ENCODE peak calls at places on chromosomes 6 and 20, in seven cellular contexts. One of them, this sample, is unnamed.

GRCh38 chr20:597560-597959 is 12.5 kb downstream of the TCF15 start:
- DNase-seq in ovary: no peak
- DNase-seq in B cell: no peak
- DNase-seq in CD4-positive, alpha-beta memory T cell: no peak
- DNase-seq in HT1080: no peak
- DNase-seq in mesothelial cell of epicardium: no peak
- DNase-seq in EL: no peak
- DNase-seq in this sample: no peak

GRCh38 chr20:61830956-61831355 is 234.7 kb downstream of the TAF4 start:
- DNase-seq in ovary: no peak
- DNase-seq in CD4-positive, alpha-beta memory T cell: no peak
- DNase-seq in HT1080: no peak
- DNase-seq in EL: no peak
- DNase-seq in B cell: no peak
- DNase-seq in mesothelial cell of epicardium: no peak
- DNase-seq in this sample: no peak

GRCh38 chr6:13012977-13013680 is 296.6 kb downstream of the PHACTR1 start:
- DNase-seq in CD4-positive, alpha-beta memory T cell: no peak
- DNase-seq in EL: peak; percentile 12
- DNase-seq in HT1080: no peak
- DNase-seq in mesothelial cell of epicardium: peak; percentile 42
- DNase-seq in B cell: peak; percentile 42
- DNase-seq in ovary: peak; percentile 59
- DNase-seq in this sample: no peak

GRCh38 chr6:5379647-5380242 is 118.4 kb downstream of the FARS2 start:
- DNase-seq in ovary: no peak
- DNase-seq in CD4-positive, alpha-beta memory T cell: no peak
- DNase-seq in mesothelial cell of epicardium: no peak
- DNase-seq in EL: peak; percentile 49
- DNase-seq in B cell: peak; percentile 10
- DNase-seq in HT1080: peak; percentile 53
- DNase-seq in this sample: no peak

GRCh38 chr6:142856857-142857608 is 87.9 kb downstream of the HIVEP2 start:
- DNase-seq in HT1080: no peak
- DNase-seq in CD4-positive, alpha-beta memory T cell: peak; percentile 61
- DNase-seq in B cell: peak; percentile 44
- DNase-seq in ovary: no peak
- DNase-seq in mesothelial cell of epicardium: no peak
- DNase-seq in EL: no peak
- DNase-seq in this sample: no peak

GRCh38 chr6:87291879-87292278 is 30.5 kb upstream of the SMIM8 start:
- DNase-seq in CD4-positive, alpha-beta memory T cell: no peak
- DNase-seq in ovary: no peak
- DNase-seq in B cell: no peak
- DNase-seq in EL: no peak
- DNase-seq in mesothelial cell of epicardium: no peak
- DNase-seq in HT1080: no peak
- DNase-seq in this sample: no peak

GRCh38 chr6:170117111-170117972 is 173.5 kb downstream of the DLL1 start:
- DNase-seq in mesothelial cell of epicardium: peak; percentile 32
- DNase-seq in CD4-positive, alpha-beta memory T cell: no peak
- DNase-seq in B cell: no peak
- DNase-seq in EL: no peak
- DNase-seq in HT1080: no peak
- DNase-seq in ovary: peak; percentile 30
- DNase-seq in this sample: no peak

GRCh38 chr20:50582092-50582491 is 71.9 kb downstream of the PTPN1 start:
- DNase-seq in CD4-positive, alpha-beta memory T cell: no peak
- DNase-seq in EL: no peak
- DNase-seq in mesothelial cell of epicardium: no peak
- DNase-seq in ovary: peak; percentile 23
- DNase-seq in HT1080: no peak
- DNase-seq in B cell: no peak
- DNase-seq in this sample: no peak

GRCh38 chr20:22389836-22390542 is 194.4 kb downstream of the FOXA2 start:
- DNase-seq in B cell: no peak
- DNase-seq in mesothelial cell of epicardium: no peak
- DNase-seq in HT1080: peak; percentile 97
- DNase-seq in EL: no peak
- DNase-seq in ovary: no peak
- DNase-seq in CD4-positive, alpha-beta memory T cell: no peak
- DNase-seq in this sample: no peak

GRCh38 chr6:43771210-43771857 is 1.3 kb downstream of the VEGFA start:
- DNase-seq in mesothelial cell of epicardium: peak; percentile 70
- DNase-seq in HT1080: peak; percentile 31
- DNase-seq in B cell: peak; percentile 72
- DNase-seq in ovary: peak; percentile 78
- DNase-seq in EL: peak; percentile 69
- DNase-seq in CD4-positive, alpha-beta memory T cell: peak; percentile 47
- DNase-seq in this sample: no peak

GRCh38 chr20:62734881-62735280 is 26.2 kb downstream of the NTSR1 start:
- DNase-seq in EL: no peak
- DNase-seq in CD4-positive, alpha-beta memory T cell: no peak
- DNase-seq in ovary: peak; percentile 21
- DNase-seq in HT1080: no peak
- DNase-seq in B cell: no peak
- DNase-seq in mesothelial cell of epicardium: no peak
- DNase-seq in this sample: no peak

GRCh38 chr20:57699395-57699794 is 10.4 kb downstream of the PMEPA1 start:
- DNase-seq in EL: no peak
- DNase-seq in HT1080: no peak
- DNase-seq in B cell: peak; percentile 71
- DNase-seq in CD4-positive, alpha-beta memory T cell: no peak
- DNase-seq in ovary: no peak
- DNase-seq in mesothelial cell of epicardium: no peak
- DNase-seq in this sample: no peak

GRCh38 chr20:23023621-23024187 is 11.4 kb upstream of the SSTR4 start:
- DNase-seq in B cell: no peak
- DNase-seq in HT1080: no peak
- DNase-seq in mesothelial cell of epicardium: no peak
- DNase-seq in CD4-positive, alpha-beta memory T cell: no peak
- DNase-seq in ovary: no peak
- DNase-seq in EL: no peak
- DNase-seq in this sample: no peak

GRCh38 chr6:54892831-54893230 is 46.3 kb downstream of the FAM83B start:
- DNase-seq in B cell: no peak
- DNase-seq in EL: peak; percentile 74
- DNase-seq in ovary: no peak
- DNase-seq in mesothelial cell of epicardium: no peak
- DNase-seq in CD4-positive, alpha-beta memory T cell: no peak
- DNase-seq in HT1080: peak; percentile 96
- DNase-seq in this sample: no peak

GRCh38 chr6:16420715-16421461 is 182.5 kb downstream of the GMPR start:
- DNase-seq in EL: peak; percentile 73
- DNase-seq in HT1080: no peak
- DNase-seq in mesothelial cell of epicardium: no peak
- DNase-seq in ovary: no peak
- DNase-seq in CD4-positive, alpha-beta memory T cell: peak; percentile 76
- DNase-seq in B cell: no peak
- DNase-seq in this sample: peak; percentile 6

GRCh38 chr20:10676518-10676917 is 2.7 kb upstream of the JAG1 start:
- DNase-seq in mesothelial cell of epicardium: no peak
- DNase-seq in EL: no peak
- DNase-seq in HT1080: no peak
- DNase-seq in B cell: no peak
- DNase-seq in CD4-positive, alpha-beta memory T cell: no peak
- DNase-seq in ovary: no peak
- DNase-seq in this sample: no peak

GRCh38 chr6:137467211-137467610 is 27.0 kb downstream of the OLIG3 start:
- DNase-seq in ovary: no peak
- DNase-seq in B cell: no peak
- DNase-seq in CD4-positive, alpha-beta memory T cell: no peak
- DNase-seq in HT1080: no peak
- DNase-seq in EL: no peak
- DNase-seq in mesothelial cell of epicardium: no peak
- DNase-seq in this sample: no peak

GRCh38 chr6:32849126-32849525 is 4.4 kb downstream of the TAP1 start:
- DNase-seq in B cell: no peak
- DNase-seq in mesothelial cell of epicardium: no peak
- DNase-seq in ovary: no peak
- DNase-seq in HT1080: no peak
- DNase-seq in EL: no peak
- DNase-seq in CD4-positive, alpha-beta memory T cell: no peak
- DNase-seq in this sample: no peak

GRCh38 chr20:31987744-31988143 is 19.8 kb downstream of the XKR7 start:
- DNase-seq in B cell: no peak
- DNase-seq in mesothelial cell of epicardium: no peak
- DNase-seq in HT1080: peak; percentile 13
- DNase-seq in CD4-positive, alpha-beta memory T cell: no peak
- DNase-seq in ovary: no peak
- DNase-seq in EL: peak; percentile 34
- DNase-seq in this sample: no peak

GRCh38 chr20:23702021-23702420 is 13.2 kb upstream of the CST4 start:
- DNase-seq in EL: peak; percentile 9
- DNase-seq in mesothelial cell of epicardium: no peak
- DNase-seq in B cell: no peak
- DNase-seq in CD4-positive, alpha-beta memory T cell: no peak
- DNase-seq in HT1080: no peak
- DNase-seq in ovary: no peak
- DNase-seq in this sample: no peak

GRCh38 chr6:149060985-149061760 is 256.3 kb upstream of the TAB2 start:
- DNase-seq in mesothelial cell of epicardium: no peak
- DNase-seq in ovary: no peak
- DNase-seq in HT1080: peak; percentile 55
- DNase-seq in EL: peak; percentile 28
- DNase-seq in B cell: no peak
- DNase-seq in CD4-positive, alpha-beta memory T cell: no peak
- DNase-seq in this sample: no peak

GRCh38 chr20:62603021-62603906 is 39.0 kb upstream of the SLCO4A1 start:
- DNase-seq in EL: peak; percentile 92
- DNase-seq in mesothelial cell of epicardium: no peak
- DNase-seq in ovary: no peak
- DNase-seq in HT1080: peak; percentile 92
- DNase-seq in CD4-positive, alpha-beta memory T cell: peak; percentile 17
- DNase-seq in B cell: peak; percentile 72
- DNase-seq in this sample: no peak

GRCh38 chr6:139882234-139882633 is 507.8 kb upstream of the CITED2 start:
- DNase-seq in ovary: no peak
- DNase-seq in mesothelial cell of epicardium: peak; percentile 40
- DNase-seq in EL: peak; percentile 37
- DNase-seq in B cell: no peak
- DNase-seq in CD4-positive, alpha-beta memory T cell: no peak
- DNase-seq in HT1080: peak; percentile 13
- DNase-seq in this sample: no peak

GRCh38 chr6:158011980-158012566 is 30.4 kb downstream of the SYNJ2 start:
- DNase-seq in ovary: no peak
- DNase-seq in B cell: no peak
- DNase-seq in HT1080: no peak
- DNase-seq in EL: no peak
- DNase-seq in CD4-positive, alpha-beta memory T cell: no peak
- DNase-seq in mesothelial cell of epicardium: no peak
- DNase-seq in this sample: no peak